ENCODE peak calls at places on chromosomes 13 and 19, in five cellular contexts. One of them, this sample, is unnamed.

GRCh38 chr13:105611424-105611823 is 924.0 kb downstream of the EFNB2 start:
- DNase-seq in fibroblast of the aortic adventitia: peak; percentile 34
- DNase-seq in naive thymus-derived CD8-positive, alpha-beta T cell: no peak
- DNase-seq in tibial nerve: no peak
- DNase-seq in NCI-H2029: no peak
- DNase-seq in this sample: no peak

GRCh38 chr13:57557979-57558529 is 73.5 kb upstream of the PCDH17 start:
- DNase-seq in fibroblast of the aortic adventitia: no peak
- DNase-seq in naive thymus-derived CD8-positive, alpha-beta T cell: no peak
- DNase-seq in tibial nerve: no peak
- DNase-seq in NCI-H2029: peak; percentile 2
- DNase-seq in this sample: no peak

GRCh38 chr19:57317503-57317902 is 2.8 kb upstream of the ZNF543 start:
- DNase-seq in fibroblast of the aortic adventitia: no peak
- DNase-seq in naive thymus-derived CD8-positive, alpha-beta T cell: no peak
- DNase-seq in tibial nerve: no peak
- DNase-seq in NCI-H2029: no peak
- DNase-seq in this sample: peak; percentile 38

GRCh38 chr13:32125746-32126145 is 94.2 kb downstream of the FRY start:
- DNase-seq in fibroblast of the aortic adventitia: peak; percentile 73
- DNase-seq in naive thymus-derived CD8-positive, alpha-beta T cell: no peak
- DNase-seq in tibial nerve: no peak
- DNase-seq in NCI-H2029: no peak
- DNase-seq in this sample: no peak

GRCh38 chr13:112974125-112974524 is 5.1 kb downstream of the MCF2L start:
- DNase-seq in fibroblast of the aortic adventitia: no peak
- DNase-seq in naive thymus-derived CD8-positive, alpha-beta T cell: no peak
- DNase-seq in tibial nerve: no peak
- DNase-seq in NCI-H2029: no peak
- DNase-seq in this sample: no peak

GRCh38 chr13:48263196-48263595 is 30.2 kb downstream of the ITM2B start:
- DNase-seq in fibroblast of the aortic adventitia: no peak
- DNase-seq in naive thymus-derived CD8-positive, alpha-beta T cell: no peak
- DNase-seq in tibial nerve: no peak
- DNase-seq in NCI-H2029: no peak
- DNase-seq in this sample: no peak

GRCh38 chr19:45451181-45451849 is 16.5 kb upstream of the FOSB start:
- DNase-seq in fibroblast of the aortic adventitia: peak; percentile 58
- DNase-seq in naive thymus-derived CD8-positive, alpha-beta T cell: peak; percentile 73
- DNase-seq in tibial nerve: no peak
- DNase-seq in NCI-H2029: no peak
- DNase-seq in this sample: no peak

GRCh38 chr13:32650705-32651311 is 64.6 kb downstream of the PDS5B start:
- DNase-seq in fibroblast of the aortic adventitia: peak; percentile 79
- DNase-seq in naive thymus-derived CD8-positive, alpha-beta T cell: peak; percentile 47
- DNase-seq in tibial nerve: peak; percentile 54
- DNase-seq in NCI-H2029: no peak
- DNase-seq in this sample: no peak

GRCh38 chr13:98026457-98026857 is 73.0 kb downstream of the IPO5 start:
- DNase-seq in fibroblast of the aortic adventitia: no peak
- DNase-seq in naive thymus-derived CD8-positive, alpha-beta T cell: no peak
- DNase-seq in tibial nerve: no peak
- DNase-seq in NCI-H2029: no peak
- DNase-seq in this sample: no peak

GRCh38 chr13:71814806-71815205 is 52.2 kb downstream of the DACH1 start:
- DNase-seq in fibroblast of the aortic adventitia: no peak
- DNase-seq in naive thymus-derived CD8-positive, alpha-beta T cell: no peak
- DNase-seq in tibial nerve: no peak
- DNase-seq in NCI-H2029: no peak
- DNase-seq in this sample: no peak

GRCh38 chr19:17455711-17456123 is 5.0 kb downstream of the NXNL1 start:
- DNase-seq in fibroblast of the aortic adventitia: no peak
- DNase-seq in naive thymus-derived CD8-positive, alpha-beta T cell: no peak
- DNase-seq in tibial nerve: no peak
- DNase-seq in NCI-H2029: no peak
- DNase-seq in this sample: no peak

This sample was measured in gastrocnemius medialis.